ENCODE peak calls at places on chromosomes 13 and 19, in ten cellular contexts. I, Y, L, D, G, S, V, P, J and Q are unnamed samples.

GRCh38 chr13:24106429-24106828 is 54.1 kb upstream of the SPATA13 start:
- DNase-seq in I (no peak), Y (no peak), L (no peak), D (no peak), G (no peak), S (no peak), V (no peak), P (no peak), J (peak), Q (no peak)

GRCh38 chr19:19542507-19542906 is 4.4 kb downstream of the CILP2 start:
- DNase-seq in I (no peak), Y (no peak), L (no peak), D (no peak), G (no peak), S (no peak), V (no peak), P (no peak), J (peak), Q (no peak)

GRCh38 chr13:40790232-40790631 is 821 bp downstream of the SLC25A15 start:
- DNase-seq in I (no peak), Y (no peak), L (no peak), D (no peak), G (no peak), S (no peak), V (no peak), P (no peak), J (no peak), Q (no peak)

GRCh38 chr19:40803857-40804782 is 5.1 kb downstream of the EGLN2 start:
- DNase-seq in I (no peak), Y (no peak), L (no peak), D (no peak), G (no peak), S (no peak), V (peak), P (peak), J (peak), Q (no peak)

GRCh38 chr13:75153834-75154233 is 328.1 kb downstream of the TBC1D4 start:
- DNase-seq in I (no peak), Y (no peak), L (no peak), D (peak), G (peak), S (peak), V (no peak), P (no peak), J (no peak), Q (no peak)

GRCh38 chr19:40717880-40718773 is 1.2 kb downstream of the ITPKC start:
- DNase-seq in I (no peak), Y (no peak), L (peak), D (peak), G (peak), S (peak), V (no peak), P (no peak), J (peak), Q (no peak)

GRCh38 chr19:48400018-48400742 is 6.7 kb downstream of the GRIN2D start:
- DNase-seq in I (peak), Y (peak), L (peak), D (peak), G (peak), S (peak), V (peak), P (no peak), J (peak), Q (no peak)

GRCh38 chr13:26051231-26052135 is at the start of gene SHISA2:
- DNase-seq in I (peak), Y (no peak), L (peak), D (peak), G (peak), S (peak), V (peak), P (no peak), J (peak), Q (peak)

GRCh38 chr13:37640499-37640898 is 41.9 kb upstream of the POSTN start:
- DNase-seq in I (peak), Y (no peak), L (peak), D (peak), G (peak), S (peak), V (no peak), P (no peak), J (no peak), Q (peak)

GRCh38 chr13:25729201-25729600 is 322.6 kb downstream of the SHISA2 start:
- DNase-seq in I (no peak), Y (no peak), L (no peak), D (no peak), G (no peak), S (no peak), V (no peak), P (no peak), J (no peak), Q (no peak)

GRCh38 chr19:39047076-39047475 is 14.7 kb upstream of the FBXO27 start:
- DNase-seq in I (no peak), Y (no peak), L (no peak), D (no peak), G (no peak), S (no peak), V (no peak), P (no peak), J (no peak), Q (no peak)

GRCh38 chr19:15374796-15375440 is 4.7 kb downstream of the AKAP8 start:
- DNase-seq in I (no peak), Y (no peak), L (no peak), D (no peak), G (no peak), S (no peak), V (peak), P (no peak), J (peak), Q (no peak)

GRCh38 chr19:50647879-50648615 is 1.2 kb upstream of the C19orf81 start:
- DNase-seq in I (no peak), Y (no peak), L (no peak), D (no peak), G (no peak), S (no peak), V (no peak), P (no peak), J (no peak), Q (no peak)

DNA sequence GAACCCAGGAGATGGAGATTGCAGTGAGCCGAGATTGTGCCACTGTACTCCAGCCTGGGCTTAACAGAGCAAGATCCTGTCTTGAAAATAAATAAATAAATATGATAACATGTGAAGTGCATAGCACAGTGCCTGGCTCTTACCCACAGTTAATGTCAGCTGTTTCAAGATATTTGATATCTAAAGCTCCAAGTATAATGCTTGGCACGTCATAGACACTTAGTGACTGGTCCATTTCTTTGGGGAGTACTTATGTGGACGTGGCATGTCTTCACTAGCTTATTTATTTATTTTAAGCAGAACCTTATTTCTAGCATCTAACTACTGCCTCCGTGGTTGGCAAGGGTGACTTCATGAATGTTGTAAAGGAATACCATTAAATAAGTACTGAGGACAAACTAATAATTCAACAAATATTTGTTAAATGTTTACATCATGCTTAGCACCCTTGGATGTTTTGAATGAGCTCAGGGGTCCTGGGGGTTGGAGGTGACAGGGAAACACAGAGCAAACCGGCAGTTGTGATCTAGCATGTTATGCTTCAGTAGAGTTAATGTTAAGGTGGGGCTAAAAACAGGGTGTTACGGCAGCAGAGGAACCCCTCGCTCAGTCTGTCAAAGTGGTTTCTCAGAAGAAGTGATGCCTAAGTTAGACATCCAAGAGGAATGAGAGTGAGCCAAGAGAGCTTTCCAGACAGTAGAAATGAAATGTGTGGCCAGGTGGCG is 18.9 kb downstream of the GARRE1 start:
- DNase-seq in I (no peak), Y (no peak), L (no peak), D (no peak), G (no peak), S (no peak), V (no peak), P (no peak), J (no peak), Q (no peak)
- H3K4me3 ChIP-seq in I (no peak), Y (no peak), L (no peak), D (no peak), G (no peak), S (no peak), V (no peak), P (no peak), J (no peak), Q (no peak)

GRCh38 chr19:35331551-35332214 is 2.7 kb downstream of the CD22 start:
- DNase-seq in I (no peak), Y (no peak), L (no peak), D (no peak), G (no peak), S (no peak), V (no peak), P (no peak), J (no peak), Q (no peak)

GRCh38 chr19:35328851-35329285 is at the start of gene CD22:
- DNase-seq in I (no peak), Y (no peak), L (no peak), D (no peak), G (no peak), S (no peak), V (no peak), P (no peak), J (no peak), Q (no peak)

GRCh38 chr19:35329323-35329722 is 336 bp downstream of the CD22 start:
- DNase-seq in I (no peak), Y (no peak), L (no peak), D (no peak), G (no peak), S (no peak), V (no peak), P (no peak), J (no peak), Q (no peak)

GRCh38 chr19:35330475-35330874 is 1.5 kb downstream of the CD22 start:
- DNase-seq in I (no peak), Y (no peak), L (no peak), D (no peak), G (no peak), S (no peak), V (no peak), P (peak), J (no peak), Q (no peak)

GRCh38 chr19:35327642-35328041 is 1.3 kb upstream of the CD22 start:
- DNase-seq in I (no peak), Y (no peak), L (no peak), D (no peak), G (no peak), S (no peak), V (no peak), P (no peak), J (peak), Q (no peak)
- TF ChIP-seq CTCF in I (peak), Y (no peak), L (no peak), D (peak), G (peak), S (peak), V (no peak), P (no peak), J (no peak), Q (no peak)

GRCh38 chr13:80655778-80656518 is 315.0 kb upstream of the SPRY2 start:
- DNase-seq in I (no peak), Y (no peak), L (no peak), D (no peak), G (no peak), S (no peak), V (no peak), P (no peak), J (no peak), Q (no peak)

GRCh38 chr13:80649274-80649673 is 308.3 kb upstream of the SPRY2 start:
- DNase-seq in I (no peak), Y (no peak), L (peak), D (no peak), G (no peak), S (no peak), V (no peak), P (no peak), J (no peak), Q (no peak)

GRCh38 chr13:80658705-80659104 is 317.8 kb upstream of the SPRY2 start:
- DNase-seq in I (no peak), Y (no peak), L (no peak), D (no peak), G (no peak), S (no peak), V (no peak), P (no peak), J (no peak), Q (no peak)

DNA sequence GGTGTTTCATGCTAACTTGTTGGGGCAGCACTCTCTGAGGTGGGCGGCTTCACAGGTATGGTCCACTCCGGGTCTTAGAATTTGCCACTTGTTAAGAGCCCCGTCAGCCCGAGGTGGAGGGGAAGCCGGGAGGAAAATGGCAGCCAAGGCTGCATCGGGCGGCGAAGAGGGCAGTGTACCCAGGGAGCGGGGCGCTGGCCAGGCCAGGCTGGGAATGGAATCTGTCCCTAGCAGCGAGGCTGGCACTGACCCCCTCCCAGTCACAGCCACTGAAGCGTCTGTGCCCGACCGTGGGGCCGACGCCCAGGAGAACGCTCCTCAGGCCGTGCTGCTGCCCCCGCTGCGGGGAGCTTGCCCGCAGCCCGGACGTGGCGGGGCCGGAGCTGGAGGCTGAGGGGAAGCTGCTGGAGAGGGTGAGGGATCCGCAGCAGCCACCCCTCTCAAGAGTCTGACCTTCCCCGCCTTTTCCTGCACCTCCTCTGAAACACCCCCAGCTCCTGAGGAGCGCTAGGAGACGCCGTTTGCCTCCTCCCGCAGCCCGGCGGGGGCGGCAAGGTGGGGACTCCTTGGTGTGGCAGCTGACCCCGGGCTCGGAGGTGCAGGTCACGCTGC is 313.8 kb upstream of the SPRY2 start:
- DNase-seq in I (peak), Y (no peak), L (no peak), D (no peak), G (no peak), S (no peak), V (no peak), P (no peak), J (peak), Q (no peak)
- H3K4me3 ChIP-seq in I (peak), Y (peak), L (peak), D (no peak), G (no peak), S (no peak), V (peak), P (peak), J (no peak), Q (peak)

DNA sequence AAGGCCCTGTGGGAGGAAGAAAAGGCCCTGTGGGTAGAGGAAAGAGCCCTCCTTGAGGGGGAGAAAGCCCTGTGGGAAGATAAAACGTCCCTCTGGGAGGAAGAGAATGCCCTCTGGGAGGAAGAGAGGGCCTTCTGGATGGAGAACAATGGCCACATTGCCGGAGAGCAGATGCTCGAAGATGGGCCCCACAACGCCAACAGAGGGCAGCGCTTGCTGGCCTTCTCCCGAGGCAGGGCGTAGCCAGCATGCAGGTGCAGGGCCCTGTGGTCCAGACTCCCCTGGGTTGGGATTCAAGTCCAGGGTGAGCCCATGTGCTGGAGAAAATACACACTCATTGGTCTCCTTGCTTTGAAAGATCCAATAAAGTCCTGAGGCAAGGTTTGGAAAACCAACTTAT is 4.1 kb downstream of the CCDC70 start:
- DNase-seq in I (no peak), Y (no peak), L (no peak), D (no peak), G (no peak), S (no peak), V (no peak), P (no peak), J (no peak), Q (no peak)
- TF ChIP-seq CTCF in I (no peak), Y (no peak), L (no peak), D (no peak), G (no peak), S (no peak), V (no peak), P (no peak), J (no peak), Q (no peak)

GRCh38 chr19:36821758-36822157 is 16.4 kb downstream of the ZNF790 start:
- DNase-seq in I (no peak), Y (no peak), L (no peak), D (no peak), G (no peak), S (no peak), V (no peak), P (no peak), J (no peak), Q (no peak)
- H3K4me3 ChIP-seq in I (no peak), Y (no peak), L (no peak), D (no peak), G (no peak), S (no peak), V (no peak), P (no peak), J (no peak), Q (no peak)

GRCh38 chr19:1568320-1569019 is at the start of gene MEX3D:
- DNase-seq in I (peak), Y (peak), L (no peak), D (peak), G (peak), S (peak), V (peak), P (no peak), J (peak), Q (no peak)

GRCh38 chr19:1570836-1571235 is 2.7 kb upstream of the MEX3D start:
- DNase-seq in I (no peak), Y (no peak), L (no peak), D (no peak), G (no peak), S (no peak), V (no peak), P (no peak), J (no peak), Q (no peak)

GRCh38 chr19:1571358-1571757 is 3.2 kb upstream of the MEX3D start:
- DNase-seq in I (no peak), Y (no peak), L (no peak), D (no peak), G (no peak), S (no peak), V (no peak), P (no peak), J (no peak), Q (no peak)

GRCh38 chr19:1567848-1568227 is 287 bp downstream of the MEX3D start:
- DNase-seq in I (no peak), Y (no peak), L (no peak), D (no peak), G (peak), S (no peak), V (no peak), P (no peak), J (no peak), Q (no peak)

DNA sequence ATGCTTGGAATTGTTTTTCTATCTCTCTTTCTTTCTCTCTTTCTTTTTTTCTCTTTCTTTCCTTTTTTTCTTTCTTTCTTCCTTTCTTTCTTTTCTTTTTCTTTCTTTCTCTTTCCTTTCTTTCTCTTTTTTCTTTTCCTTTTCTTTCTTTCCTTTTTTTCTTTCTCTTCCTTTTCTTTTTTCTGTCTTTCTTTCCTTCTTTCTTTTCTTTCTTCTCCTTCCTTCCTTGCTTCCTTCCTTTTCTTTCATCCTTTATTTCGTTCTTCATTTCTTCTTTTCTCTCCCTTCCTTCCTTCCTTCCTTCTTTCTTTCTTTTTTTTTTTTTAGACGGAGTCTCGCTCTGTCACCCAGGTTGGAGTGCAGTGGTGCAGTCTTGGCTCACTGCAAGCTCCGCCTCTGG is 1.9 kb upstream of the MEX3D start:
- DNase-seq in I (no peak), Y (no peak), L (no peak), D (no peak), G (no peak), S (no peak), V (no peak), P (no peak), J (no peak), Q (no peak)
- TF ChIP-seq CTCF in I (no peak), Y (no peak), L (no peak), D (no peak), G (no peak), S (no peak), V (no peak), P (no peak), J (no peak), Q (no peak)

GRCh38 chr19:44066305-44066704 is 5.7 kb upstream of the ZNF284 start:
- DNase-seq in I (no peak), Y (no peak), L (no peak), D (no peak), G (no peak), S (no peak), V (no peak), P (no peak), J (no peak), Q (no peak)
- H3K4me3 ChIP-seq in I (no peak), Y (no peak), L (no peak), D (no peak), G (no peak), S (no peak), V (no peak), P (no peak), J (no peak), Q (no peak)